ENCODE peak calls at places on chromosome 6, in four cellular contexts. B is mesothelial cell of epicardium, Q is ELF-1, P is epithelial cell of esophagus. I is an unnamed sample.

GRCh38 chr6:16704706-16705402 is 56.4 kb downstream of the ATXN1 start:
- DNase-seq in B (no peak), P (peak), Q (peak), I (no peak)

GRCh38 chr6:148177589-148178233 is 164.9 kb upstream of the SASH1 start:
- DNase-seq in P (peak), B (no peak), Q (peak), I (peak)

GRCh38 chr6:154996841-154997311 is 1.8 kb downstream of the TIAM2 start:
- DNase-seq in Q (no peak), P (peak), B (no peak), I (no peak)

GRCh38 chr6:26268659-26269402 is 96.2 kb upstream of the BTN3A2 start:
- DNase-seq in Q (peak), B (no peak), P (peak), I (no peak)

GRCh38 chr6:157763129-157763893 is 59.7 kb upstream of the SNX9 start:
- DNase-seq in P (peak), B (peak), Q (peak), I (no peak)

GRCh38 chr6:111242452-111242851 is 155.1 kb downstream of the SLC16A10 start:
- DNase-seq in B (no peak), P (no peak), Q (no peak), I (no peak)

GRCh38 chr6:145887969-145888368 is 73.4 kb upstream of the FBXO30 start:
- DNase-seq in B (no peak), Q (no peak), P (peak), I (no peak)

GRCh38 chr6:133889557-133890301 is 816 bp downstream of the TCF21 start:
- DNase-seq in Q (peak), P (no peak), B (peak), I (no peak)